ENCODE peak calls at places on chromosome 5, in four cellular contexts. One of them, this sample, is unnamed.

GRCh38 chr5:97231025-97231636 is 48.1 kb upstream of the RIOK2 start:
- DNase-seq in GM12892: peak
- DNase-seq in K562: peak
- DNase-seq in spleen: no peak
- DNase-seq in this sample: no peak

GRCh38 chr5:74994791-74995190 is 57.6 kb downstream of the GCNT4 start:
- DNase-seq in spleen: no peak
- DNase-seq in K562: no peak
- DNase-seq in GM12892: no peak
- DNase-seq in this sample: no peak

GRCh38 chr5:98483301-98483700 is 290.2 kb upstream of the RGMB start:
- DNase-seq in spleen: no peak
- DNase-seq in K562: no peak
- DNase-seq in GM12892: no peak
- DNase-seq in this sample: no peak

GRCh38 chr5:41736641-41737040 is 133.6 kb downstream of the OXCT1 start:
- DNase-seq in spleen: no peak
- DNase-seq in K562: no peak
- DNase-seq in GM12892: no peak
- DNase-seq in this sample: no peak

GRCh38 chr5:128304121-128304520 is 220.6 kb downstream of the SLC12A2 start:
- DNase-seq in spleen: no peak
- DNase-seq in K562: no peak
- DNase-seq in GM12892: no peak
- DNase-seq in this sample: no peak

GRCh38 chr5:115329475-115329874 is 33.0 kb upstream of the CCDC112 start:
- DNase-seq in GM12892: no peak
- DNase-seq in spleen: no peak
- DNase-seq in K562: peak
- DNase-seq in this sample: no peak

GRCh38 chr5:155679530-155679929 is 647.4 kb upstream of the SGCD start:
- DNase-seq in K562: no peak
- DNase-seq in spleen: no peak
- DNase-seq in GM12892: no peak
- DNase-seq in this sample: no peak

GRCh38 chr5:118006229-118006628 is 982.1 kb downstream of the DTWD2 start:
- DNase-seq in spleen: no peak
- DNase-seq in K562: no peak
- DNase-seq in GM12892: no peak
- DNase-seq in this sample: no peak

GRCh38 chr5:102921341-102922047 is 166.4 kb downstream of the PAM start:
- DNase-seq in K562: no peak
- DNase-seq in spleen: no peak
- DNase-seq in GM12892: no peak
- DNase-seq in this sample: no peak

GRCh38 chr5:148831590-148832565 is 5.5 kb downstream of the ADRB2 start:
- DNase-seq in spleen: no peak
- DNase-seq in K562: no peak
- DNase-seq in GM12892: no peak
- DNase-seq in this sample: no peak

GRCh38 chr5:63860379-63860778 is 101.9 kb downstream of the HTR1A start:
- DNase-seq in K562: no peak
- DNase-seq in GM12892: no peak
- DNase-seq in spleen: no peak
- DNase-seq in this sample: no peak

GRCh38 chr5:14075937-14076336 is 67.2 kb upstream of the TRIO start:
- DNase-seq in K562: no peak
- DNase-seq in spleen: no peak
- DNase-seq in GM12892: no peak
- DNase-seq in this sample: no peak

GRCh38 chr5:157767674-157768073 is 24.2 kb downstream of the LSM11 start:
- DNase-seq in GM12892: no peak
- DNase-seq in K562: no peak
- DNase-seq in spleen: no peak
- DNase-seq in this sample: no peak

DNA sequence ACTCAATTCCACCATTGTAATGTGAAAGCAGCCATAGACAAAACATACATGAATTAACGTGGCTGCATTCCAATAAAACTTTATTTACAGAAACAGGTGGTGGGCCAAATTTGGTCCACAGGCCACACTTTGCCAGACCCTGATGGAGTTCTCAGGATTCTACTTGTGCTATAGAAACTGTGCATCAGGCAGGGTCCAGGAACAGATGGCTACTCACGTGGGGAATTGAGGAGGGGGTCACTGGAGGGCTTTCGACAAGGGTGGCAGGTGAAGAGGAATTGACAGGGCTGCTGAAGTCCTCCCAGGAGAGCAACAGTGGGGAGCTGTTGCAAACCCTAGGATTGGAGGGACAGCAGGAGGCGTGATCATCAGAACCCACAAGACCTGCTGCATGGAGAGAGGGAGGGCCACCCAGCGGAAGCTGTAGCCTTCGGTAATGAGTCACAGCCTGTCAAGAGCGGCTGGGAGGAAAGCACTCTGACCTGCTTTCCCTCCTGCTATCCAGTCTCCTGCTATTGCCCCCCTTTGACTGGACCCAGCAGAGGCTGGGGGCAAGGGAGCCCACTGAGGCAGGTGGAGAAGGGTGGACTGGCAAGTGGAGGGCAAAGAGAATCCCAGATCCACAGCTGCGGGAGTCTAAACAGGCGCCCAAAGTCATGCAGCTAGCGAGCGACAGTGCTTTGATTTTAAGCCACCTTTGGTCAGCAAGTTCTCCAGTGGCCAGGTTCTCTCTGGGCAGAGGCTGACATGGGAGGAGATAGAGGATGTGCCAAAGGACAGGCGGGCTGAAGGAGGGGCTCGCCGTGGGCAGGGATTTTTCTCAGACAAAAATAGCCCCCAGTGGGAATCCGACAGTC is 138.3 kb upstream of the SMIM23 start:
- DNase-seq in spleen: no peak
- DNase-seq in GM12892: no peak
- DNase-seq in K562: peak
- DNase-seq in this sample: no peak
- TF ChIP-seq POLR2AphosphoS5 in spleen: peak
- TF ChIP-seq POLR2AphosphoS5 in GM12892: no peak
- TF ChIP-seq POLR2AphosphoS5 in K562: no peak
- TF ChIP-seq POLR2AphosphoS5 in this sample: no peak

DNA sequence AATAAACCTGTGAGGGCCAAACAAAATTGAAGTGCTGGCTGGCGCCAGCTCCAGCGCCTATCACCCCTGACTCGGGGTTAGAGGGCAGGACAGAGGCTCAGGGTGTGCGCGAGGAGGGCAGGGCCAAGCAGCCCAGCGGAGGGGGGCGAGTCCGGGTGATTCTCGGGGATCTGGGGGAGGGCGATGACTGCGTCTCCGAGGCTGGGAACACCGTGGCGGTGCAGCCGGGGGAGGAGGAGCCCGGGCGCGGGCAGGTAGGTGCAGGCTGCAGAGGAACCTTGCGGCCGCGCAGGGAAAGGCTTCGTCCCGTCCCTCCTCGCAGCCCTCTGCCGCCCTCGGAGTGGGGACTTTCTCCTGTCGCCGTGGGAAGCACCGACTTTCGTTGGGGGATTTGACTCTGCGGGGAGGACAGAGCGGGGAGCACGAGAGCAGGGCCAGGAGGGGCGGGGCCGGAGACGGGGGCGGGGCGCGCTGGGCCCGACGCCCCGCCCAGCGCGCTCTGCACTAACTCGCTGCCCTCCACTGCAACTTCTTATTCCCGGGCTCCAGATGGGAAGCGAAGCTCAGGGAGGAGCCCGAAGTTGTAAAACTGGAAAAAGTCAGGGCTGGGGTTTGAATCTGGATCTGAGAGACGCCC is 5.3 kb downstream of the RGS14 start:
- DNase-seq in GM12892: peak
- DNase-seq in spleen: peak
- DNase-seq in K562: peak
- DNase-seq in this sample: peak
- TF ChIP-seq POLR2A in GM12892: peak
- TF ChIP-seq POLR2A in spleen: no peak
- TF ChIP-seq POLR2A in K562: peak
- TF ChIP-seq POLR2A in this sample: no peak

GRCh38 chr5:177189965-177190364 is 56.4 kb downstream of the NSD1 start:
- DNase-seq in GM12892: no peak
- DNase-seq in spleen: no peak
- DNase-seq in K562: no peak
- DNase-seq in this sample: no peak

GRCh38 chr5:177198738-177199137 is 65.2 kb downstream of the NSD1 start:
- DNase-seq in GM12892: no peak
- DNase-seq in K562: no peak
- DNase-seq in spleen: no peak
- DNase-seq in this sample: no peak

GRCh38 chr5:177189416-177189815 is 55.8 kb downstream of the NSD1 start:
- DNase-seq in K562: no peak
- DNase-seq in spleen: no peak
- DNase-seq in GM12892: no peak
- DNase-seq in this sample: no peak

GRCh38 chr5:177195307-177195952 is 61.9 kb downstream of the NSD1 start:
- DNase-seq in spleen: no peak
- DNase-seq in GM12892: no peak
- DNase-seq in K562: no peak
- DNase-seq in this sample: no peak

GRCh38 chr5:177194278-177194677 is 60.7 kb downstream of the NSD1 start:
- DNase-seq in GM12892: no peak
- DNase-seq in spleen: no peak
- DNase-seq in K562: no peak
- DNase-seq in this sample: no peak
- TF ChIP-seq POLR2AphosphoS5 in GM12892: no peak
- TF ChIP-seq POLR2AphosphoS5 in spleen: no peak
- TF ChIP-seq POLR2AphosphoS5 in K562: no peak
- TF ChIP-seq POLR2AphosphoS5 in this sample: no peak

GRCh38 chr5:173829826-173830225 is 58.3 kb upstream of the CPEB4 start:
- DNase-seq in GM12892: no peak
- DNase-seq in spleen: no peak
- DNase-seq in K562: peak
- DNase-seq in this sample: no peak
- TF ChIP-seq POLR2A in GM12892: no peak
- TF ChIP-seq POLR2A in spleen: no peak
- TF ChIP-seq POLR2A in K562: no peak
- TF ChIP-seq POLR2A in this sample: no peak

GRCh38 chr5:61304611-61305369 is 27.3 kb upstream of the ZSWIM6 start:
- DNase-seq in spleen: no peak
- DNase-seq in K562: no peak
- DNase-seq in GM12892: no peak
- DNase-seq in this sample: peak

GRCh38 chr5:61299254-61299653 is 32.8 kb upstream of the ZSWIM6 start:
- DNase-seq in K562: no peak
- DNase-seq in GM12892: no peak
- DNase-seq in spleen: no peak
- DNase-seq in this sample: no peak

GRCh38 chr5:61301345-61301744 is 30.7 kb upstream of the ZSWIM6 start:
- DNase-seq in GM12892: no peak
- DNase-seq in spleen: no peak
- DNase-seq in K562: no peak
- DNase-seq in this sample: no peak

GRCh38 chr5:61303348-61303747 is 28.7 kb upstream of the ZSWIM6 start:
- DNase-seq in GM12892: no peak
- DNase-seq in spleen: no peak
- DNase-seq in K562: no peak
- DNase-seq in this sample: no peak

DNA sequence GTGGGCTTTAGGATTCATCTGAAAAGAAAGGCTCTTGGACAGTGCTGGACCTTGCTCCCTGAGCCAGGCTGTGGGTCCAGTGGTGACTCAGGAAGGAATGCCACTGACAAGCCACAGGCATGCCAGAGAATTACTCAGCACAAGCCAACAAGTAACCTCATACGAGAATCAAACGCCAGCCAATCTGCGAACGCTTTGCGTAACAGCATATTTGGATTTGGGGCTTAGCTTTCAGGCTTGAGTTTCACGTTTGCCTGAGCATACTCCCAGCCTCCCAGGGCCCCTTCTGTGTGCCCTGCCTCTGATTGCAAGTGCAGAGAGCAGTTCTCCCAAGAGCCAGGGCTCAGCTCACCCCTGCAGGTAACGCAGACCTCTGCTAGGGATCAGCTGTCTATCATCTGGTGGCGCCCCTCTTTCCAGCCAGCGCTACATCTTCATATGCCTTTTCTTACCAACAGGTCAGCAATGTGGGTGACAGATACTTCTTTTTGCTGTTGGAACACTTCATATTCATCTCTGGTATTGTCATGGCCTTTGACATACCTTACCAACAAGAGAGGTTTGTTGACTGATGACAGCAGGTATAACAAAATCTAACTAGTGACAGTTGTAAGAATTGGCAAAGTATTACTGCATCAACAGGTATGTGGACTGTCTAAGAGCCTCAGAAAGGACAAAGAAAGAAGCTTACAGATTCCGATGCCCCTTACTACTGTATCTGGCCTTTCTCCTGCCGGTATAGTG is 30.1 kb upstream of the ZSWIM6 start:
- DNase-seq in GM12892: no peak
- DNase-seq in spleen: no peak
- DNase-seq in K562: no peak
- DNase-seq in this sample: peak
- TF ChIP-seq POLR2AphosphoS5 in GM12892: no peak
- TF ChIP-seq POLR2AphosphoS5 in spleen: no peak
- TF ChIP-seq POLR2AphosphoS5 in K562: no peak
- TF ChIP-seq POLR2AphosphoS5 in this sample: peak

GRCh38 chr5:181205402-181205734 is 372 bp upstream of the TRIM7 start:
- DNase-seq in K562: no peak
- DNase-seq in GM12892: no peak
- DNase-seq in spleen: no peak
- DNase-seq in this sample: no peak

GRCh38 chr5:181207960-181208253 is 2.9 kb upstream of the TRIM7 start:
- DNase-seq in GM12892: no peak
- DNase-seq in K562: no peak
- DNase-seq in spleen: no peak
- DNase-seq in this sample: no peak

GRCh38 chr5:181205735-181206401 is 872 bp upstream of the TRIM7 start:
- DNase-seq in GM12892: no peak
- DNase-seq in spleen: no peak
- DNase-seq in K562: no peak
- DNase-seq in this sample: no peak

GRCh38 chr5:181204561-181205401 is at the start of gene TRIM7:
- DNase-seq in K562: peak
- DNase-seq in spleen: peak
- DNase-seq in GM12892: peak
- DNase-seq in this sample: peak

DNA sequence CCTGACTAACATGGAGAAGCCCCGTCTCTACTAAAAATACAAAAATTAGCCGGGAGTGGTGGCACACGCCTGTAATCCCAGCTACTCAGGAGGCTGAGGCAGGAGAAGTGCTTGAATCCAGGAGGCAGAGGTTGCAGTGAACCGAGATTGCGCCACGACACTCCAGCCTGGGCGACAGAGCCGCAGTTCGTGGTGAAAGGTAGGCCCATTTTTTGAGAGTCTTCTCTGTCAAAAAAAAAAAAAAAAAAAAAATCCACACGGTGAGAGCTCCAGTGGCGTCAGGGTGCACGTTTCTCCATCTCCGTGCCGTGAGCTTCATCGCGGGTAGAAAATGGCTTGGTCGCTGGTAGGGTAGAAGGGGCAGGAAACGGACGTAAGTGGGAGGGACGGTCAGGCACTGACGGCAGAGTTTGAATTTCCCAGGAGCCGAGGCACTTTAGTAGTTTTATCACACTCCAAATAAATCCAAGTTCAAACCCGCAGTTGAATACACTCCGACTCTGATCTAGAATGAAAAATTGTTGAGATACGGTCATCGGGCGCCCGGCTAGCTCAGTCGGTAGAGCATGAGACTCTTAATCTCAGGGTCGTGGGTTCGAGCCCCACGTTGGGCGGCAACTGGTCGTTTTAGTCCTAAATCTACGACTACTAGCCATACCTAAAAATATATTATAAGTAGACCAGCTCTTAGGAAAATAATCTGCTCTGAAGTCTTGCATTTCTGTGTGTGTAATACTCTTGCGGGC is 2.4 kb upstream of the TRIM7 start:
- DNase-seq in spleen: peak
- DNase-seq in GM12892: no peak
- DNase-seq in K562: peak
- DNase-seq in this sample: peak
- TF ChIP-seq POLR2A in spleen: no peak
- TF ChIP-seq POLR2A in GM12892: no peak
- TF ChIP-seq POLR2A in K562: peak
- TF ChIP-seq POLR2A in this sample: no peak